ENCODE peak calls at places on chromosomes 11 and 22, in five cellular contexts. I is activated CD4-positive, alpha-beta T cell treated with anti-CD3 and anti-CD28 coated beads, Interleukin-2, amount 10 ng/mL, durations not matched to agents 7 days and 5 days; Z is HT-29; U is NCI-H2029; K is anterior cingulate cortex. H is an unnamed sample.

GRCh38 chr11:20474176-20474950 is 86.8 kb downstream of the PRMT3 start:
- DNase-seq in Z (no peak), U (no peak), K (peak), I (no peak), H (no peak)

GRCh38 chr22:42962295-42963230 is 52.4 kb downstream of the PACSIN2 start:
- DNase-seq in Z (peak), K (no peak), I (no peak), U (no peak), H (no peak)

GRCh38 chr11:134504146-134504905 is 92.3 kb upstream of the B3GAT1 start:
- DNase-seq in I (no peak), K (no peak), Z (no peak), U (no peak), H (no peak)

GRCh38 chr11:129280027-129280811 is 88.1 kb upstream of the ARHGAP32 start:
- DNase-seq in U (no peak), I (no peak), Z (peak), K (peak), H (no peak)

GRCh38 chr11:74559934-74560309 is 32.5 kb upstream of the POLD3 start:
- DNase-seq in I (no peak), K (no peak), U (no peak), Z (no peak), H (no peak)

GRCh38 chr11:15289718-15290117 is 175.0 kb downstream of the INSC start:
- DNase-seq in U (peak), K (no peak), I (no peak), Z (no peak), H (no peak)

GRCh38 chr11:126793596-126793995 is 207.0 kb downstream of the KIRREL3 start:
- DNase-seq in U (no peak), I (no peak), Z (no peak), K (no peak), H (no peak)

GRCh38 chr11:35006389-35007128 is 90.1 kb downstream of the PDHX start:
- DNase-seq in K (no peak), Z (no peak), U (no peak), I (peak), H (no peak)

GRCh38 chr22:50684986-50685385 is 12.4 kb downstream of the SHANK3 start:
- DNase-seq in I (no peak), K (no peak), Z (no peak), U (no peak), H (no peak)

GRCh38 chr22:38355275-38355674 is 38.0 kb upstream of the CSNK1E start:
- DNase-seq in U (no peak), K (no peak), I (no peak), Z (no peak), H (no peak)

GRCh38 chr22:29312218-29313125 is 3.0 kb downstream of the RASL10A start:
- DNase-seq in U (no peak), I (no peak), Z (no peak), K (no peak), H (no peak)

GRCh38 chr11:57426754-57427691 is at the start of gene SLC43A3:
- DNase-seq in I (peak), Z (no peak), U (peak), K (no peak), H (peak)

GRCh38 chr11:63906585-63906984 is 10.4 kb downstream of the RCOR2 start:
- DNase-seq in U (no peak), K (no peak), Z (no peak), I (peak), H (peak)

GRCh38 chr11:79466411-79466810 is 25.6 kb upstream of the TENM4 start:
- DNase-seq in I (no peak), U (no peak), Z (no peak), K (no peak), H (no peak)

GRCh38 chr22:21641417-21641794 is 696 bp upstream of the SDF2L1 start:
- DNase-seq in I (no peak), K (no peak), Z (peak), U (no peak), H (no peak)

GRCh38 chr11:129210831-129211181 is 18.7 kb upstream of the ARHGAP32 start:
- DNase-seq in K (no peak), U (no peak), I (no peak), Z (no peak), H (no peak)

GRCh38 chr11:27861706-27862430 is 161.6 kb upstream of the BDNF start:
- DNase-seq in U (no peak), Z (no peak), K (no peak), I (no peak), H (no peak)

GRCh38 chr11:87056091-87056490 is 18.4 kb downstream of the TMEM135 start:
- DNase-seq in U (no peak), Z (no peak), I (no peak), K (no peak), H (no peak)

GRCh38 chr11:129894281-129895125 is 875 bp downstream of the NFRKB start:
- DNase-seq in U (no peak), K (no peak), I (no peak), Z (peak), H (no peak)

GRCh38 chr11:125166347-125166841 is 1.8 kb downstream of the PKNOX2 start:
- DNase-seq in U (no peak), I (no peak), K (peak), Z (no peak), H (peak)

GRCh38 chr22:26615149-26615548 is 2.7 kb downstream of the CRYBB1 start:
- DNase-seq in Z (no peak), I (no peak), U (no peak), K (no peak), H (no peak)

GRCh38 chr11:112537846-112538330 is 277.2 kb upstream of the PLET1 start:
- DNase-seq in I (no peak), K (no peak), Z (no peak), U (no peak), H (no peak)

GRCh38 chr22:23714596-23715588 is 24.1 kb downstream of the RGL4 start:
- DNase-seq in K (no peak), I (no peak), Z (no peak), U (no peak), H (no peak)

GRCh38 chr11:117189941-117190544 is 9.1 kb upstream of the TAGLN start:
- DNase-seq in K (no peak), I (no peak), Z (no peak), U (no peak), H (no peak)

GRCh38 chr11:60873533-60873932 is 6.2 kb downstream of the ZP1 start:
- DNase-seq in I (no peak), U (no peak), Z (no peak), K (no peak), H (no peak)

GRCh38 chr11:3044004-3044403 is 13.2 kb downstream of the CARS1 start:
- DNase-seq in Z (no peak), U (no peak), K (no peak), I (no peak), H (no peak)